ENCODE peak calls at places on chromosome 4, in eight cellular contexts. One of them, this sample, is unnamed. For H3K9me3, the result is how much of the 10 kb centered on the place peaks cover.

GRCh38 chr4:37389967-37390580 is 145.5 kb downstream of the NWD2 start:
- DNase-seq in GM12878: no peak
- DNase-seq in ovary: no peak
- DNase-seq in H1: no peak
- DNase-seq in suprapubic skin: no peak
- DNase-seq in tibial nerve: no peak
- DNase-seq in transverse colon: peak
- DNase-seq in A549: peak
- DNase-seq in this sample: no peak

GRCh38 chr4:88818650-88819470 is 121.2 kb upstream of the NAP1L5 start:
- DNase-seq in GM12878: peak
- DNase-seq in H1: peak
- DNase-seq in A549: peak
- DNase-seq in ovary: peak
- DNase-seq in suprapubic skin: no peak
- DNase-seq in tibial nerve: no peak
- DNase-seq in transverse colon: peak
- DNase-seq in this sample: peak

GRCh38 chr4:89486042-89486441 is 178.4 kb upstream of the GPRIN3 start:
- DNase-seq in H1: no peak
- DNase-seq in transverse colon: no peak
- DNase-seq in tibial nerve: no peak
- DNase-seq in GM12878: no peak
- DNase-seq in ovary: no peak
- DNase-seq in suprapubic skin: no peak
- DNase-seq in A549: no peak
- DNase-seq in this sample: no peak

GRCh38 chr4:52997132-52997416 is 135.0 kb downstream of the RASL11B start:
- DNase-seq in ovary: peak
- DNase-seq in GM12878: no peak
- DNase-seq in suprapubic skin: no peak
- DNase-seq in A549: no peak
- DNase-seq in transverse colon: no peak
- DNase-seq in H1: no peak
- DNase-seq in tibial nerve: no peak
- DNase-seq in this sample: no peak

GRCh38 chr4:181674315-181674714 is 568.9 kb upstream of the TENM3 start:
- DNase-seq in ovary: no peak
- DNase-seq in H1: no peak
- DNase-seq in tibial nerve: no peak
- DNase-seq in suprapubic skin: no peak
- DNase-seq in GM12878: no peak
- DNase-seq in A549: no peak
- DNase-seq in transverse colon: no peak
- DNase-seq in this sample: no peak

GRCh38 chr4:6750302-6751221 is 32.0 kb upstream of the KIAA0232 start:
- DNase-seq in A549: no peak
- DNase-seq in transverse colon: peak
- DNase-seq in GM12878: no peak
- DNase-seq in H1: no peak
- DNase-seq in suprapubic skin: no peak
- DNase-seq in ovary: no peak
- DNase-seq in tibial nerve: no peak
- DNase-seq in this sample: no peak

GRCh38 chr4:43339435-43339834 is 446.9 kb downstream of the GRXCR1 start:
- DNase-seq in suprapubic skin: no peak
- DNase-seq in H1: no peak
- DNase-seq in GM12878: no peak
- DNase-seq in transverse colon: no peak
- DNase-seq in tibial nerve: no peak
- DNase-seq in ovary: no peak
- DNase-seq in A549: no peak
- DNase-seq in this sample: no peak

GRCh38 chr4:69154021-69154420 is 57.7 kb downstream of the UGT2B7 start:
- DNase-seq in H1: no peak
- DNase-seq in transverse colon: no peak
- DNase-seq in tibial nerve: no peak
- DNase-seq in suprapubic skin: no peak
- DNase-seq in A549: no peak
- DNase-seq in ovary: no peak
- DNase-seq in GM12878: no peak
- DNase-seq in this sample: no peak

GRCh38 chr4:21749936-21750335 is 198.6 kb downstream of the KCNIP4 start:
- DNase-seq in ovary: no peak
- DNase-seq in suprapubic skin: no peak
- DNase-seq in GM12878: no peak
- DNase-seq in H1: no peak
- DNase-seq in tibial nerve: no peak
- DNase-seq in transverse colon: no peak
- DNase-seq in A549: no peak
- DNase-seq in this sample: no peak

GRCh38 chr4:151991001-151991883 is 230.4 kb upstream of the GATB start:
- DNase-seq in transverse colon: no peak
- DNase-seq in tibial nerve: no peak
- DNase-seq in GM12878: no peak
- DNase-seq in suprapubic skin: no peak
- DNase-seq in A549: no peak
- DNase-seq in ovary: no peak
- DNase-seq in H1: no peak
- DNase-seq in this sample: no peak

GRCh38 chr4:81198151-81198550 is 16.9 kb downstream of the PRKG2 start:
- DNase-seq in transverse colon: no peak
- DNase-seq in H1: no peak
- DNase-seq in GM12878: no peak
- DNase-seq in suprapubic skin: no peak
- DNase-seq in tibial nerve: no peak
- DNase-seq in ovary: no peak
- DNase-seq in A549: no peak
- DNase-seq in this sample: no peak

GRCh38 chr4:829291-829690 is 3.4 kb upstream of the CPLX1 start:
- DNase-seq in tibial nerve: no peak
- DNase-seq in ovary: no peak
- DNase-seq in suprapubic skin: peak
- DNase-seq in H1: no peak
- DNase-seq in transverse colon: no peak
- DNase-seq in A549: no peak
- DNase-seq in GM12878: no peak
- DNase-seq in this sample: peak

GRCh38 chr4:38867478-38868054 is at the start of gene FAM114A1:
- DNase-seq in tibial nerve: peak
- DNase-seq in A549: peak
- DNase-seq in H1: peak
- DNase-seq in suprapubic skin: peak
- DNase-seq in transverse colon: peak
- DNase-seq in GM12878: no peak
- DNase-seq in ovary: peak
- DNase-seq in this sample: peak

GRCh38 chr4:48910511-48910910 is 3.9 kb upstream of the OCIAD2 start:
- DNase-seq in ovary: no peak
- DNase-seq in suprapubic skin: no peak
- DNase-seq in H1: no peak
- DNase-seq in GM12878: no peak
- DNase-seq in transverse colon: no peak
- DNase-seq in A549: no peak
- DNase-seq in tibial nerve: no peak
- DNase-seq in this sample: no peak
- H3K4me3 ChIP-seq in ovary: no peak
- H3K4me3 ChIP-seq in suprapubic skin: no peak
- H3K4me3 ChIP-seq in H1: no peak
- H3K4me3 ChIP-seq in GM12878: no peak
- H3K4me3 ChIP-seq in transverse colon: no peak
- H3K4me3 ChIP-seq in A549: no peak
- H3K4me3 ChIP-seq in tibial nerve: no peak
- H3K4me3 ChIP-seq in this sample: no peak

DNA sequence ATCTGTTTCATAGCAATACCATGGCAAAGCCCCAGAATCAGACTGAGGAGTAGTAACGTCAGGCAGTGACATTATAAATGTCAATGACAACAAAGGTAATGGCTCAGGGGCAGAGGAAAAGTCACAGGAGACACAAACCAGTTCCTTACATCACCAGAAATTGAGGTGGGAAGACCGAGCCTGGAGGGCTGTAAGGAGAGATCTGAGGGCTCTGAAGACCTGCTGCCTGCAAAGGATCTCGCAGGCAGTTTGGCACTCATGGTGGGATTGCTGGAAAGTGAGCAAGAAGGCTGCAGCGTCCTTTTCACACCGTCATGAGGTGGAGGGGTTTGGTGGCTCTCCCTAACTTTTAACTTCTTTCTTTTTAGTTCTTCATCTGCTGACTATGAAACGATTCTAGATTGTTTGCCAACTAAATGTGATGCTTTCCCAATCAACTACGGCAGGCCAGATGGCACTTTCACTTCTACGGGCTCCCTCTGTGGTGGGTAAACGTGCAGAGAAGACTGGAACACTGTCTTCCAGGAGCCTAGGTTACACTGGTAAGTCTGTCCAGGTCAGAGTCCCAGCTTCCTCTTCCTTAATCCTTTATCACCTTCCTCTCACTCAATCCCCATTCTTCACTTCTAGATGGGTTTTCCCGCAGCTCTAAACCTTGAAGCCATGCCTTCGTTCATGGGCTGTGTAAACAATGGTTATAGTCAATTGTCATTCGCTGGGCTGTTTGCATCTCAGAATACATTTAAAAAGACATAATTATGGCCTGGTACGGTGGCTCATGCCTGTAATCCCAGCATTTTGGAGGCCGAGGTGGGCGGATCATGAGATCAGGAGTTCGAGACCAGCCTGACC is 58.2 kb downstream of the TBC1D9 start:
- DNase-seq in tibial nerve: no peak
- DNase-seq in GM12878: no peak
- DNase-seq in H1: no peak
- DNase-seq in A549: no peak
- DNase-seq in suprapubic skin: no peak
- DNase-seq in ovary: no peak
- DNase-seq in transverse colon: peak
- DNase-seq in this sample: no peak
- TF ChIP-seq EP300 in tibial nerve: no peak
- TF ChIP-seq EP300 in GM12878: no peak
- TF ChIP-seq EP300 in H1: no peak
- TF ChIP-seq EP300 in A549: no peak
- TF ChIP-seq EP300 in suprapubic skin: no peak
- TF ChIP-seq EP300 in ovary: no peak
- TF ChIP-seq EP300 in transverse colon: no peak
- TF ChIP-seq EP300 in this sample: no peak

GRCh38 chr4:63348735-63349673 is 1060.2 kb downstream of the TECRL start:
- DNase-seq in A549: no peak
- DNase-seq in tibial nerve: no peak
- DNase-seq in transverse colon: no peak
- DNase-seq in GM12878: no peak
- DNase-seq in suprapubic skin: no peak
- DNase-seq in H1: no peak
- DNase-seq in ovary: no peak
- DNase-seq in this sample: peak

DNA sequence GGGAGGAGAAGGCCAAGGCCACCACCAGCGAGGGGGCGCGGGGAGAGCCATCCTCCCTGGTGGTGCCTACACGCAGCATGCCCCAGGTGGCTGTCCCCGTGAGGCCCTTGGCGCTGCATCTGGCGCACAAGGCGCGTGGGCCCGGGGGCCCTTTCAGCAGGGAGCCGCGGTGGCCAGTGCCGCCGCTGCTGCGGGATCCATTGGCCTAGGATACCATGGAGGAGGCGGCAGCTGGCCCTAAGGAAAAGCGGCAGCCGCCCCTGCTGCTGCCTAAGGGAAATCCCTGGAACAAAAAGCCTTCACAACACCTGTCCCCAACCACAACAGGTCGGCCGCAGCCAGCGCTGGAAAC is 1059.6 kb downstream of the TECRL start:
- DNase-seq in A549: no peak
- DNase-seq in GM12878: no peak
- DNase-seq in transverse colon: no peak
- DNase-seq in suprapubic skin: no peak
- DNase-seq in ovary: no peak
- DNase-seq in H1: no peak
- DNase-seq in tibial nerve: no peak
- DNase-seq in this sample: no peak
- H3K9me3 ChIP-seq in A549: under half
- H3K9me3 ChIP-seq in GM12878: under half
- H3K9me3 ChIP-seq in transverse colon: under half
- H3K9me3 ChIP-seq in suprapubic skin: under half
- H3K9me3 ChIP-seq in ovary: under half
- H3K9me3 ChIP-seq in H1: under half
- H3K9me3 ChIP-seq in tibial nerve: under half
- H3K9me3 ChIP-seq in this sample: under half

GRCh38 chr4:183798921-183799307 is 106.2 kb upstream of the STOX2 start:
- DNase-seq in ovary: no peak
- DNase-seq in H1: no peak
- DNase-seq in suprapubic skin: no peak
- DNase-seq in GM12878: no peak
- DNase-seq in tibial nerve: no peak
- DNase-seq in A549: no peak
- DNase-seq in transverse colon: no peak
- DNase-seq in this sample: no peak

GRCh38 chr4:183797445-183798248 is 107.5 kb upstream of the STOX2 start:
- DNase-seq in H1: peak
- DNase-seq in transverse colon: peak
- DNase-seq in tibial nerve: no peak
- DNase-seq in ovary: no peak
- DNase-seq in suprapubic skin: no peak
- DNase-seq in A549: peak
- DNase-seq in GM12878: no peak
- DNase-seq in this sample: no peak

GRCh38 chr4:183801460-183802168 is 103.5 kb upstream of the STOX2 start:
- DNase-seq in tibial nerve: no peak
- DNase-seq in H1: no peak
- DNase-seq in ovary: no peak
- DNase-seq in transverse colon: no peak
- DNase-seq in GM12878: no peak
- DNase-seq in A549: no peak
- DNase-seq in suprapubic skin: no peak
- DNase-seq in this sample: no peak

GRCh38 chr4:183797041-183797444 is 108.1 kb upstream of the STOX2 start:
- DNase-seq in suprapubic skin: no peak
- DNase-seq in GM12878: no peak
- DNase-seq in A549: peak
- DNase-seq in transverse colon: peak
- DNase-seq in H1: no peak
- DNase-seq in tibial nerve: no peak
- DNase-seq in ovary: no peak
- DNase-seq in this sample: no peak

DNA sequence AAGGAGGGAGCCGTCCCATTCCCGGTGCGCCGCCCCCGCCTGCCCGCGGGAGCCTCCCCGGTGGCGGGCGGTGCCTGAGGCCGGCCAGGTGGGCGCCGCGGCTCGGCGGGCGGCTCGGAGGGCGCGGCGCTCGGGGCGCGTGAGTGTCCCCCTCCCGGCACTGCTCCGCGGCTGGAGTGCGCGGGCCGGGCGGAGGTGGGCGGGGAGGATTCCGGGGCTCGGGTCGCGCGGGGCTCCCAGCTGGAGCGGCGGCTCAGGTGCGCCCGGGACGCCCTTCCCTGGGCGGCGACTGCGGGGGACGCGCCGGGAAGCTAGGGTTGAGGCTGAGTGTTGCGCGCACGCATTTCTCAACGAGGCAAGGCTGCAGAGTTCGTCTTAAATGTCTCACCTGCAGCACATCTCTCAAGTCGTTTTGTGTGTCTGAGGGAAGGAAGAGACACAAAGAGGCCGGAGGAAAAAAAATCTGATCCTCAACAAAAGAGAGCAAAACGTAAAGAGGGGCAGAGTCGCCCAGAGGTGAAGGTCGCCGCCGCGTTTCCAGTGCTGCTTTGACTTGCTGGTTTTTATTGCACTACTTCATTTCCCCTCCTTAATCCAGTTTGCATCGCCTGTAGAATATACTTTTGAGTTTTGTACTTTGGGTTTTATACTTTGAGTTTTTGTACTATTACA is 106.7 kb upstream of the STOX2 start:
- DNase-seq in ovary: no peak
- DNase-seq in GM12878: no peak
- DNase-seq in A549: no peak
- DNase-seq in tibial nerve: no peak
- DNase-seq in H1: peak
- DNase-seq in transverse colon: peak
- DNase-seq in suprapubic skin: no peak
- DNase-seq in this sample: no peak
- H3K4me3 ChIP-seq in ovary: peak
- H3K4me3 ChIP-seq in GM12878: no peak
- H3K4me3 ChIP-seq in A549: peak
- H3K4me3 ChIP-seq in tibial nerve: peak
- H3K4me3 ChIP-seq in H1: peak
- H3K4me3 ChIP-seq in transverse colon: peak
- H3K4me3 ChIP-seq in suprapubic skin: peak
- H3K4me3 ChIP-seq in this sample: peak